ENCODE peak calls at places on chromosomes 16 and 17, in eight cellular contexts. S, L, J, Q, Y, B, A and D are unnamed samples.

GRCh38 chr17:17021194-17021863 is 20.9 kb upstream of the MPRIP start:
- DNase-seq in S (peak), L (no peak), J (peak), Q (no peak), Y (no peak), B (no peak), A (no peak), D (peak)

GRCh38 chr17:18270851-18271170 is 10.3 kb downstream of the MIEF2 start:
- DNase-seq in S (no peak), L (no peak), J (no peak), Q (no peak), Y (no peak), B (no peak), A (no peak), D (no peak)

GRCh38 chr16:29815032-29815721 is 775 bp upstream of the PAGR1 start:
- DNase-seq in S (peak), L (no peak), J (no peak), Q (no peak), Y (no peak), B (no peak), A (no peak), D (no peak)

GRCh38 chr16:47374629-47375028 is 86.2 kb downstream of the ITFG1 start:
- DNase-seq in S (no peak), L (no peak), J (no peak), Q (no peak), Y (no peak), B (no peak), A (no peak), D (no peak)

GRCh38 chr17:50903604-50904521 is 37.7 kb upstream of the TOB1 start:
- DNase-seq in S (no peak), L (no peak), J (no peak), Q (no peak), Y (no peak), B (no peak), A (peak), D (no peak)

GRCh38 chr17:7260601-7261376 is 1.5 kb downstream of the CLDN7 start:
- DNase-seq in S (peak), L (no peak), J (no peak), Q (no peak), Y (peak), B (no peak), A (no peak), D (no peak)

GRCh38 chr17:56595831-56596740 is 2.6 kb downstream of the NOG start:
- DNase-seq in S (peak), L (no peak), J (peak), Q (no peak), Y (peak), B (no peak), A (no peak), D (no peak)

GRCh38 chr17:56521439-56522141 is 71.9 kb upstream of the NOG start:
- DNase-seq in S (no peak), L (no peak), J (no peak), Q (no peak), Y (no peak), B (no peak), A (no peak), D (no peak)

GRCh38 chr16:17392857-17393421 is 77.8 kb downstream of the XYLT1 start:
- DNase-seq in S (no peak), L (no peak), J (no peak), Q (no peak), Y (no peak), B (no peak), A (peak), D (no peak)

GRCh38 chr16:84816023-84816422 is 3.8 kb upstream of the CRISPLD2 start:
- DNase-seq in S (no peak), L (no peak), J (no peak), Q (no peak), Y (no peak), B (no peak), A (no peak), D (no peak)

GRCh38 chr17:41491476-41491875 is 1.8 kb upstream of the KRT36 start:
- DNase-seq in S (no peak), L (no peak), J (no peak), Q (no peak), Y (no peak), B (no peak), A (no peak), D (no peak)

GRCh38 chr16:50526796-50527195 is 21.4 kb upstream of the NKD1 start:
- DNase-seq in S (no peak), L (no peak), J (no peak), Q (no peak), Y (no peak), B (no peak), A (no peak), D (no peak)

GRCh38 chr17:81053043-81053970 is 18.4 kb downstream of the BAIAP2 start:
- DNase-seq in S (no peak), L (no peak), J (no peak), Q (no peak), Y (no peak), B (peak), A (no peak), D (no peak)

GRCh38 chr16:26863971-26864370 is 202.8 kb upstream of the C16orf82 start:
- DNase-seq in S (no peak), L (no peak), J (no peak), Q (no peak), Y (no peak), B (no peak), A (no peak), D (no peak)

GRCh38 chr17:62984801-62985200 is 18.8 kb downstream of the TANC2 start:
- DNase-seq in S (no peak), L (no peak), J (no peak), Q (no peak), Y (no peak), B (no peak), A (no peak), D (no peak)

GRCh38 chr16:12010388-12011251 is 34.1 kb downstream of the SNX29 start:
- DNase-seq in S (no peak), L (no peak), J (no peak), Q (no peak), Y (no peak), B (no peak), A (no peak), D (no peak)

GRCh38 chr16:46857261-46857962 is 26.4 kb upstream of the C16orf87 start:
- DNase-seq in S (peak), L (peak), J (no peak), Q (no peak), Y (peak), B (peak), A (no peak), D (peak)

GRCh38 chr16:52498640-52499039 is 48.3 kb downstream of the TOX3 start:
- DNase-seq in S (no peak), L (no peak), J (no peak), Q (no peak), Y (no peak), B (no peak), A (no peak), D (peak)

GRCh38 chr17:64320613-64321553 is 57.8 kb upstream of the TEX2 start:
- DNase-seq in S (peak), L (peak), J (peak), Q (no peak), Y (peak), B (peak), A (peak), D (peak)

GRCh38 chr16:90019543-90020259 is 445 bp upstream of the DBNDD1 start:
- DNase-seq in S (peak), L (no peak), J (peak), Q (no peak), Y (peak), B (no peak), A (peak), D (no peak)

GRCh38 chr17:1160591-1161041 is 19.2 kb downstream of the ABR start:
- DNase-seq in S (no peak), L (no peak), J (peak), Q (no peak), Y (no peak), B (no peak), A (no peak), D (no peak)